ENCODE peak calls at places on chromosomes 7 and 10, in ten cellular contexts. G is progenitor cell of endocrine pancreas; V is activated CD8-positive, alpha-beta memory T cell treated with anti-CD3 and anti-CD28 coated beads for 24 hours; A is activated naive CD4-positive, alpha-beta T cell treated with anti-CD3 and anti-CD28 coated beads, Interleukin-2, amount 50 U/mL, for 72 hours; T is naive thymus-derived CD8-positive, alpha-beta T cell; P is ACHN; L is MM.1S; N is MCF 10A; D is EL; O is activated T-helper 1 cell treated with anti-CD3 and anti-CD28 coated beads, Interleukin-12 subunit alpha, Interleukin-12 subunit beta, Interleukin-2, Interleukin-4 antibody, amounts not matched to agents 30 ng/mL and 10 ng/mL and 1 ng/mL, durations not matched to agents 14 hours and 24 hours and 36 hours. Q is an unnamed sample.
A peak's percentile ranks its signal among the peaks of the same experiment; 100 is the strongest.

GRCh38 chr7:150408393-150409299 is 29.5 kb downstream of the ZNF775 start:
- DNase-seq in N (no peak), A (no peak), T (no peak), O (no peak), G (no peak), P (no peak), L (no peak), V (no peak), D (no peak), Q (no peak)

GRCh38 chr7:45239486-45239885 is 81.9 kb downstream of the RAMP3 start:
- DNase-seq in O (no peak), T (no peak), D (peak; percentile 90), N (peak; percentile 28), L (no peak), A (no peak), P (peak; percentile 83), G (no peak), V (no peak), Q (no peak)

GRCh38 chr10:71575446-71575845 is 144.1 kb downstream of the C10orf105 start:
- DNase-seq in G (no peak), P (no peak), A (no peak), L (no peak), N (no peak), D (no peak), O (no peak), T (no peak), V (no peak), Q (no peak)

GRCh38 chr7:44533301-44534055 is 7.7 kb downstream of the NPC1L1 start:
- DNase-seq in T (no peak), A (no peak), D (peak; percentile 24), L (no peak), G (no peak), P (no peak), V (no peak), O (no peak), N (peak; percentile 4), Q (no peak)

GRCh38 chr7:128929201-128929808 is 8.4 kb upstream of the IRF5 start:
- DNase-seq in O (no peak), N (no peak), D (no peak), T (no peak), L (no peak), P (no peak), A (no peak), V (no peak), G (no peak), Q (no peak)

GRCh38 chr10:7205656-7206055 is 205.2 kb downstream of the SFMBT2 start:
- DNase-seq in O (no peak), P (no peak), D (no peak), V (no peak), T (no peak), L (no peak), A (no peak), G (no peak), N (no peak), Q (no peak)

GRCh38 chr7:7562736-7563135 is 3.9 kb upstream of the MIOS start:
- DNase-seq in L (no peak), G (no peak), N (no peak), V (no peak), P (no peak), A (no peak), T (no peak), D (no peak), O (no peak), Q (no peak)

GRCh38 chr7:83486957-83487356 is 162.0 kb downstream of the SEMA3E start:
- DNase-seq in O (no peak), A (no peak), G (no peak), P (no peak), T (no peak), L (no peak), N (no peak), D (no peak), V (no peak), Q (no peak)

GRCh38 chr10:108852211-108852610 is 1071.1 kb downstream of the XPNPEP1 start:
- DNase-seq in D (no peak), T (no peak), P (no peak), N (no peak), G (no peak), L (peak; percentile 76), A (no peak), V (no peak), O (no peak), Q (no peak)

GRCh38 chr7:117113871-117114270 is 160.6 kb downstream of the ST7 start:
- DNase-seq in D (no peak), N (no peak), V (no peak), L (no peak), O (no peak), P (no peak), A (no peak), G (no peak), T (no peak), Q (no peak)

GRCh38 chr7:123823898-123824753 is 20.8 kb upstream of the HYAL4 start:
- DNase-seq in N (no peak), L (no peak), P (no peak), D (no peak), G (no peak), O (peak; percentile 44), V (peak; percentile 67), T (peak; percentile 4), A (peak; percentile 57), Q (no peak)

GRCh38 chr7:80816806-80817205 is 102.0 kb downstream of the SEMA3C start:
- DNase-seq in V (no peak), A (no peak), D (no peak), G (no peak), T (no peak), P (no peak), O (no peak), L (no peak), N (no peak), Q (no peak)

GRCh38 chr7:28055161-28055544 is 125.4 kb downstream of the JAZF1 start:
- DNase-seq in V (no peak), N (no peak), G (no peak), O (no peak), P (peak; percentile 99), T (no peak), D (peak; percentile 90), L (no peak), A (no peak), Q (no peak)

GRCh38 chr10:101814466-101815041 is 3.7 kb downstream of the OGA start:
- DNase-seq in D (peak; percentile 28), O (no peak), L (peak; percentile 38), A (no peak), G (no peak), T (no peak), P (no peak), V (no peak), N (no peak), Q (no peak)

GRCh38 chr10:88110355-88110754 is 246.9 kb downstream of the PTEN start:
- DNase-seq in L (no peak), N (peak; percentile 62), O (no peak), D (peak; percentile 81), V (no peak), P (peak; percentile 79), G (no peak), T (no peak), A (no peak), Q (no peak)

GRCh38 chr7:96786261-96786997 is 76.8 kb upstream of the SEM1 start:
- DNase-seq in D (no peak), L (no peak), O (no peak), G (no peak), A (no peak), T (no peak), P (no peak), N (no peak), V (no peak), Q (peak; percentile 56)

GRCh38 chr10:61890430-61890829 is 11.1 kb upstream of the ARID5B start:
- DNase-seq in T (no peak), G (no peak), L (no peak), P (no peak), D (peak; percentile 46), V (no peak), O (no peak), A (no peak), N (no peak), Q (no peak)

GRCh38 chr7:5776894-5777645 is 4.4 kb downstream of the RNF216 start:
- DNase-seq in D (no peak), V (peak; percentile 61), P (no peak), A (no peak), N (no peak), G (no peak), O (peak; percentile 5), T (no peak), L (no peak), Q (no peak)

GRCh38 chr10:27388761-27389399 is 115.2 kb upstream of the RAB18 start:
- DNase-seq in D (peak; percentile 10), V (no peak), O (no peak), A (no peak), T (no peak), P (no peak), G (no peak), L (no peak), N (peak; percentile 49), Q (no peak)

GRCh38 chr10:124677291-124677690 is 66.9 kb downstream of the FAM53B start:
- DNase-seq in D (no peak), N (no peak), A (no peak), P (no peak), O (no peak), L (no peak), V (no peak), G (no peak), T (no peak), Q (no peak)

Q was measured in WTC11.